ENCODE peak calls at places on chromosomes 11 and 22, in four cellular contexts. G is OCI-LY7, E is ovary, H is GM23248. Y is an unnamed sample. For H3K4me1, the result is how much of the 10 kb centered on the place peaks cover.

GRCh38 chr11:125451400-125452124 is 44.5 kb downstream of the FEZ1 start:
- DNase-seq in G (no peak), E (peak), H (peak), Y (peak)

GRCh38 chr11:65102142-65103095 is 6.4 kb downstream of the VPS51 start:
- DNase-seq in G (no peak), E (no peak), H (no peak), Y (no peak)

GRCh38 chr11:122791836-122792235 is 46.5 kb upstream of the CRTAM start:
- DNase-seq in G (no peak), E (no peak), H (peak), Y (no peak)

GRCh38 chr11:60803273-60803936 is 18.3 kb downstream of the MS4A10 start:
- DNase-seq in G (no peak), E (no peak), H (peak), Y (no peak)

GRCh38 chr11:64892411-64892831 is 14.0 kb upstream of the EHD1 start:
- DNase-seq in G (no peak), E (no peak), H (no peak), Y (peak)

GRCh38 chr11:10455637-10456487 is 798 bp downstream of the AMPD3 start:
- DNase-seq in G (peak), E (peak), H (peak), Y (no peak)

GRCh38 chr11:63508009-63508408 is 2.1 kb downstream of the LGALS12 start:
- DNase-seq in G (peak), E (no peak), H (peak), Y (peak)

GRCh38 chr11:66934971-66935779 is 23.0 kb downstream of the PC start:
- DNase-seq in G (no peak), E (no peak), H (peak), Y (no peak)

GRCh38 chr11:22130462-22131053 is 62.3 kb upstream of the ANO5 start:
- DNase-seq in G (peak), E (no peak), H (peak), Y (no peak)

GRCh38 chr22:35208003-35208402 is 49.3 kb upstream of the HMGXB4 start:
- DNase-seq in G (no peak), E (no peak), H (no peak), Y (no peak)

GRCh38 chr11:22432331-22433065 is 94.3 kb downstream of the SLC17A6 start:
- DNase-seq in G (no peak), E (peak), H (peak), Y (peak)

GRCh38 chr11:72297828-72298227 is 53.9 kb upstream of the PHOX2A start:
- DNase-seq in G (peak), E (no peak), H (no peak), Y (no peak)

GRCh38 chr22:38882972-38883622 is 11.1 kb upstream of the CBX6 start:
- DNase-seq in G (no peak), E (no peak), H (no peak), Y (no peak)

GRCh38 chr11:111944651-111945051 is 7.5 kb downstream of the DIXDC1 start:
- DNase-seq in G (no peak), E (no peak), H (peak), Y (no peak)

GRCh38 chr11:65116370-65117205 is 913 bp downstream of the ZNHIT2 start:
- DNase-seq in G (peak), E (peak), H (peak), Y (no peak)

GRCh38 chr11:118230088-118230487 is 5.3 kb upstream of the JAML start:
- DNase-seq in G (no peak), E (no peak), H (no peak), Y (no peak)

GRCh38 chr22:20970939-20971657 is 4.0 kb downstream of the AIFM3 start:
- DNase-seq in G (no peak), E (no peak), H (no peak), Y (no peak)

GRCh38 chr22:25508161-25508560 is 56.3 kb upstream of the GRK3 start:
- DNase-seq in G (no peak), E (no peak), H (no peak), Y (no peak)

GRCh38 chr11:131880976-131881375 is 510.6 kb downstream of the NTM start:
- DNase-seq in G (no peak), E (no peak), H (no peak), Y (no peak)

GRCh38 chr11:78525720-78526119 is 48.9 kb downstream of the NARS2 start:
- DNase-seq in G (no peak), E (no peak), H (no peak), Y (no peak)

GRCh38 chr11:117220999-117221774 is 10.7 kb downstream of the PCSK7 start:
- DNase-seq in G (no peak), E (peak), H (no peak), Y (no peak)

GRCh38 chr22:48353116-48353947 is 1474.3 kb downstream of the BRD1 start:
- DNase-seq in G (no peak), E (no peak), H (no peak), Y (no peak)

GRCh38 chr22:22870577-22871398 is 16.8 kb upstream of the IGLL5 start:
- DNase-seq in G (peak), E (no peak), H (peak), Y (no peak)

GRCh38 chr22:42862045-42862734 is 5.1 kb upstream of the ARFGAP3 start:
- DNase-seq in G (no peak), E (no peak), H (no peak), Y (no peak)

GRCh38 chr22:42868751-42869251 is 11.7 kb upstream of the ARFGAP3 start:
- DNase-seq in G (no peak), E (no peak), H (no peak), Y (peak)

GRCh38 chr22:42863349-42863911 is 6.4 kb upstream of the ARFGAP3 start:
- DNase-seq in G (no peak), E (no peak), H (peak), Y (no peak)

GRCh38 chr22:42866100-42866499 is 9.0 kb upstream of the ARFGAP3 start:
- DNase-seq in G (no peak), E (no peak), H (no peak), Y (no peak)

DNA sequence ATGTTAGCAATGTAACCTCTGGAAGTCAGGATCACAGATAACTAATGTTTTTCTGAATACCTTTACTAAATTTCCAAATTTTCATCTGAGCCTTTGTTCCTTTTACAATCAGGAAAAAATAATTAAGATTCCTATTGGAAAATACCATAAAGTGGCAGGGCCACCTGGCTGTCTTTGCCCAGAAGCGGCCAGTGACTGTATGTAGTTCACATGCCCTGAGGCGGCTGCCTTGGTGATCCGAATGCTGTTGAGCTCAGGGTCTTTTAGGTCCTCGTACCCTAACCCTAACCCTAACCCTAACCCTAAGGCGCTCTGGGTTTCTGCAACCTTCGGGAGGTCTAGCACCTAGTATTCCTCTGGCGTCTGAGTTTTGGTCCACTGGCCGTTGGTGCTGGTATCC is 8.5 kb upstream of the ARFGAP3 start:
- DNase-seq in G (no peak), E (no peak), H (no peak), Y (no peak)
- H3K27ac ChIP-seq in G (no peak), E (no peak), H (no peak), Y (no peak)

DNA sequence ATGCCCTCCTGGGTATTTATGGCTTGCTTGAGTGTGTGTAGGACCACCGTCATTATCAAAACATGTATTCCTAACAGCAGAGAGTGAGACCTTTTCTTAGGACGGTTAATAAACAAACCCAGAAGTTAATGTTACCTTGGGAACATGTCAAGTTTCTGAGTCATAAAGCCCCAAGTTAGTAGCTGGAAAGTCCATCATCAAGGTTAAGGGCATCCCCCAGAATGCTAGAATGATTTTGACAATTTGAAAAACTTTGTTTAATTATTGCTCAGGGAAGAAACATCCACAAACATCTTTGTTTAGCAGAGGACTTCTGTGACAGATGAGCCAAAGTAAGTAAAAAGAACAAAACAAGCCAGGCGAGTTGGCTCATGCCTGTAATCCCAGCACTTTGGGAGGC is 20.0 kb downstream of the CAVIN3 start:
- DNase-seq in G (no peak), E (no peak), H (no peak), Y (no peak)
- H3K4me1 ChIP-seq in G (under half), E (under half), H (under half), Y (under half)

GRCh38 chr11:69708731-69709401 is 5.0 kb upstream of the FGF19 start:
- DNase-seq in G (no peak), E (no peak), H (no peak), Y (no peak)

GRCh38 chr11:69705246-69705856 is 1.5 kb upstream of the FGF19 start:
- DNase-seq in G (no peak), E (no peak), H (no peak), Y (no peak)

GRCh38 chr11:69704508-69705245 is 855 bp upstream of the FGF19 start:
- DNase-seq in G (no peak), E (no peak), H (peak), Y (no peak)

GRCh38 chr11:69705901-69706787 is 2.3 kb upstream of the FGF19 start:
- DNase-seq in G (no peak), E (no peak), H (no peak), Y (no peak)

DNA sequence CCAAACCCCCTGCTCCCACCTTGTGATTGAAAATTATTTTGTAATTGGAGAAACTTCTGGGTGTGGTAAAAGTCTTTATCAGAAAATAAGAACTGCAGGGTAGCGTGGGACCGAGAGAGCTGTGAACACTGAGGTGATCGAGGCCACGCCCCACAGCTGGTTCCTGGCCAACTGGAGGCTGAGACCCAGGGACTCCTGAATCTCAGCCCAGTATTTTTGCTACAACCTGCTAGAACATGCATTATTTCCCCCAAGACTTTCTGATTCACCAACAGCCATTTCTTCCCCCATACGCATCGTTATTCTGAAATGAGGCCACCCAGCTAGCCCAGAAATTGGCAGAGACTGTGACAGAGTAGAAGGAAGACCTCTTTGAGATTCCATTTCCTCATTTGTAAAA is 3.3 kb upstream of the FGF19 start:
- DNase-seq in G (peak), E (no peak), H (no peak), Y (no peak)
- H3K4me3 ChIP-seq in G (peak), E (no peak), H (no peak), Y (no peak)

GRCh38 chr11:126484266-126484665 is 128.8 kb downstream of the ST3GAL4 start:
- DNase-seq in G (no peak), E (no peak), H (peak), Y (no peak)
- H3K27ac ChIP-seq in G (no peak), E (no peak), H (no peak), Y (no peak)

DNA sequence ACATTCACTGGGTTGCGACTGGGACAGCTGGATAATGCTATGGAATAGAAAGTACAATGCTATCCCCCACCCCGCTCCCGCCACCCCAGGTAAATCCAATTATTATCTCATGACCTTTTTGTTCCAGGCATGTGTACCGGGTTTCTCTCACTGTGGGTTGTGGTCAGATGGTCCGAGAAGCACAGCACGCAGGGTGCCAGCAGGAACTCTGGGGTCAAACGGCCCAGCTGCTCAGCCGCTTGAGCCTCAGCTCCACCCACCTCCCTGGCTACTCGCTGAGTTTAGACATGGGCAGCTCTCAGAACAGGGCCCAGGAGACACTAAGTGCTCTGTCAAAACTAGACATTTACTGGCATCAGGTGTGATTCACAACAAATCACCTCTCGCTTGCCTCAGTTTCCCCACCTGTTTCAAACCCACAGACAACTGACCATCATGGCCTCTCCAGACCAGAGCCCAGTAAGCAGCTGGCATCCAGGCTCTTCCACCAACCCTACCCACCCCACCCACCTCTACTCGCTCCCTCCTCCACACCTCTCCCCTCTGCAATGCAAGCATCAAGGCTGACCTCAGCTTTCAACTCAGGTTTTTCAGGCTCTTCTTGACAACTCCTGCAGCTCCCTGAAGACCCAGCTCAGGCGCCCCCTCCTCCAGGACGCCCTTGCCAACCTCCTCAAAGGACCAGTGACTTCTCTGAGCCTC is 13.0 kb upstream of the MFNG start:
- DNase-seq in G (no peak), E (no peak), H (no peak), Y (no peak)
- H3K4me1 ChIP-seq in G (under half), E (under half), H (under half), Y (half or more)

DNA sequence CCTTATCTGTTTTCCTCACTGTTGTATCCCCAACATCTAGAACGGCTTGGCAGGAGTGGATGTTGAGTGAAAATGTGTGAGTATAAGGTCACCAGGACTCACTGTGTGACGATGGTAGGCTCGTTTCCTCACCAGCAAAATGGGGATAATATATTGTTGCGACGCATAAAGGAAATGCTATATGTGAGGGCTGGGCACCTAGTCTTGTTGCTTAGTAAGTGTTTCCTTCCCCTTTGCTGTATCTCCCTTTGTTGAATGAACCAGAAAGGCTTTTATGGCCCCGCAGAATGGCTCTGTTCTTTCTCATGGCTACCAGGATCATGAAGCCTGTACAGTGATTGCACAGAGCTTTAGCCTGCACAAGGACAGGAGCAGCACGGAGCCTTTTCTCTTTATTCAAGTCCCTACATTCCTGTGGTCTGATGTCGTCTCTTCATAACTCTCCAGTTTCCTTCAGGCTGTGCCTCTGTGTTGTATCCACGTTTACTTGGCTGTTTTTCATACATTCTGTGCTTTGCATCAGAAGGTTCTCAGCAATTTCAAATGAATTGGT is 5.4 kb downstream of the TNRC6B start:
- DNase-seq in G (no peak), E (no peak), H (peak), Y (no peak)
- H3K4me3 ChIP-seq in G (no peak), E (no peak), H (peak), Y (peak)

GRCh38 chr11:38759394-38759793 is 2161.4 kb upstream of the RAG2 start:
- DNase-seq in G (no peak), E (no peak), H (no peak), Y (no peak)

GRCh38 chr11:38751421-38751820 is 2153.4 kb upstream of the RAG2 start:
- DNase-seq in G (no peak), E (no peak), H (no peak), Y (no peak)

GRCh38 chr11:38756537-38756936 is 2158.5 kb upstream of the RAG2 start:
- DNase-seq in G (no peak), E (no peak), H (no peak), Y (no peak)
- H3K27ac ChIP-seq in G (no peak), E (no peak), H (no peak), Y (no peak)

GRCh38 chr22:28142361-28142801 is 223.3 kb upstream of the PITPNB start:
- DNase-seq in G (no peak), E (no peak), H (peak), Y (no peak)
- H3K4me1 ChIP-seq in G (under half), E (under half), H (half or more), Y (half or more)

GRCh38 chr11:68040121-68040956 is 1.5 kb downstream of the TCIRG1 start:
- DNase-seq in G (peak), E (peak), H (peak), Y (peak)
- H3K4me3 ChIP-seq in G (peak), E (peak), H (peak), Y (peak)

GRCh38 chr11:86812322-86812670 is 12.0 kb downstream of the PRSS23 start:
- DNase-seq in G (no peak), E (no peak), H (no peak), Y (no peak)
- H3K27ac ChIP-seq in G (no peak), E (no peak), H (no peak), Y (no peak)

Y was measured in left ventricle myocardium inferior.